ENCODE peak calls at places on chromosome X, in six cellular contexts. D, B, Z, R, E and W are unnamed samples.

GRCh38 chrX:125713633-125714032 is 394.0 kb downstream of the TEX13C start:
- DNase-seq in R (no peak), Z (no peak), D (no peak), E (no peak), B (no peak), W (no peak)

GRCh38 chrX:17009856-17010650 is 63.6 kb downstream of the REPS2 start:
- DNase-seq in Z (no peak), B (no peak), R (no peak), E (no peak), D (no peak), W (no peak)

GRCh38 chrX:63581390-63581789 is 203.6 kb downstream of the ARHGEF9 start:
- DNase-seq in B (no peak), D (no peak), Z (no peak), R (no peak), E (no peak), W (no peak)

GRCh38 chrX:11953615-11954014 is 184.7 kb upstream of the FRMPD4 start:
- DNase-seq in E (no peak), Z (no peak), B (no peak), R (no peak), D (no peak), W (peak)

GRCh38 chrX:14032383-14032782 is 2.7 kb upstream of the GEMIN8 start:
- DNase-seq in B (no peak), Z (peak), R (peak), D (no peak), E (peak), W (peak)

GRCh38 chrX:65723706-65724105 is 56.3 kb downstream of the MSN start:
- DNase-seq in Z (no peak), D (no peak), R (no peak), E (peak), B (no peak), W (no peak)

GRCh38 chrX:11423949-11424348 is 130.7 kb downstream of the AMELX start:
- DNase-seq in R (no peak), D (no peak), B (no peak), E (no peak), Z (peak), W (no peak)

GRCh38 chrX:139720136-139720535 is 12.2 kb upstream of the MCF2 start:
- DNase-seq in Z (peak), E (no peak), R (no peak), D (no peak), B (no peak), W (peak)

GRCh38 chrX:103817502-103817901 is 14.6 kb downstream of the RAB9B start:
- DNase-seq in D (no peak), R (peak), B (no peak), E (peak), Z (peak), W (peak)

GRCh38 chrX:136147320-136147901 is at the start of gene FHL1:
- DNase-seq in Z (peak), B (peak), R (peak), D (peak), E (peak), W (peak)

GRCh38 chrX:134526399-134526798 is 66.4 kb downstream of the HPRT1 start:
- DNase-seq in B (no peak), R (no peak), Z (no peak), E (no peak), D (no peak), W (no peak)

GRCh38 chrX:1534321-1535168 is 2.4 kb downstream of the P2RY8 start:
- DNase-seq in E (peak), D (peak), B (no peak), Z (no peak), R (no peak), W (no peak)

GRCh38 chrX:33211356-33212254 is at the start of gene DMD:
- DNase-seq in R (no peak), E (no peak), D (no peak), B (no peak), Z (peak), W (peak)

GRCh38 chrX:115940888-115941332 is 229.6 kb upstream of the AGTR2 start:
- DNase-seq in E (peak), D (no peak), B (peak), Z (peak), R (peak), W (no peak)

GRCh38 chrX:136725446-136726104 is 55.2 kb downstream of the ARHGEF6 start:
- DNase-seq in E (no peak), R (no peak), B (no peak), D (no peak), Z (no peak), W (no peak)

GRCh38 chrX:79366888-79367749 is at the start of gene ITM2A:
- DNase-seq in D (peak), E (peak), Z (no peak), R (peak), B (peak), W (no peak)

GRCh38 chrX:1727531-1728027 is 112.7 kb downstream of the ASMT start:
- DNase-seq in B (no peak), R (no peak), E (no peak), D (no peak), Z (peak), W (peak)

GRCh38 chrX:5051831-5052491 is 1176.7 kb downstream of the NLGN4X start:
- DNase-seq in E (no peak), B (no peak), D (no peak), Z (peak), R (no peak), W (peak)
- H3K4me3 ChIP-seq in E (no peak), B (no peak), D (no peak), Z (no peak), R (no peak), W (no peak)

DNA sequence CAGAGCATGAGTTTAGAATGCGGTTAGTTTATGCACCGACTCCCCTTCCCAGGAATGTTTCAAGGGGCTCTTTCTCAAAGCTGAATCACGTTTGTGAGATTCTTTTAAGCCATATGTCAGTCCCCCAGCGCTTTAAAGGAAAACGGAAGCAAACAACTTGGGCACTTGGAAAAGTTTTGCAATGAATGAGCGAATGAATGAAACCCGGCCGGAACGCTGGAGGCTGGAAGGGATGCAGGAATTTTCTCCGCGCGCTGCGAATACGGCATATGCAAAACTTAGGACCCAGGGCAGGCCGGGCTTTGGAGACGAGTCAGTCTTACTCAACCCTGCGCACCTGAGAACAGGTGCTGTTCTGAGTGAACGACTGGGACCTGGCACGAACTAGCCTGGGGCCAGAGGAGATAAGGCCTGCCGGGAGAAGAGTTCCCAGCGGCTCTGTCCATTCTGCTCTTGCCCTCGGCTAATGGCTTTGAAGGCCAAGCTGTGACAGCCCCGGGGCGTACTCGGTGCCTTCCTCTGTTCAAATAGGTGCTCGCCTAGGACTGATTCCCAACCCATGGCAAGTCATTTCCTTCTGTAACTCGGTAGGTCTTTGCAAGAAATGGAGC is 763 bp upstream of the NRK start:
- DNase-seq in B (no peak), D (peak), R (no peak), E (no peak), Z (peak), W (no peak)
- H3K4me3 ChIP-seq in B (peak), D (no peak), R (no peak), E (no peak), Z (peak), W (no peak)

DNA sequence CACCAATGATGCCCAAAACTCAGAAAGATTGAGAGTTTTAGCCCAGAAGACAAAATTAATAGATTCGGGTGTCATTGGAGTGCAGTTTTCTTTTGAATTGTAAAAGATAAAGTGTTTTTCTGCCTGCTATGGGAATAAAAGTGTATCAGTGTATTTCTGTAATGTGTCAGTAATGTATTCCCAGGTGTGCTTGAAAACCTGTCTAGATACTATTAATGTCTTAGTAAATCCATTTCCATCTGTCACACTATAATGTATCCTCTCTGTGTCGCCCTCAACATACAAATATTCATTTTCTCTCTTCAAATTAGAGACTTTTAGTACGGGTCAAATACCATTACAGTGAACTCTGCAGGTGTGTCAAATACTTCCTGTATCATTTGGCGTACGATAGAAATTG is 43.5 kb upstream of the ARX start:
- DNase-seq in B (no peak), D (no peak), Z (no peak), R (no peak), E (no peak), W (no peak)
- H3K4me3 ChIP-seq in B (no peak), D (no peak), Z (no peak), R (no peak), E (no peak), W (no peak)

GRCh38 chrX:20271730-20272129 is 5.0 kb upstream of the RPS6KA3 start:
- DNase-seq in Z (no peak), R (no peak), B (no peak), E (no peak), D (no peak), W (no peak)
- H3K4me3 ChIP-seq in Z (no peak), R (no peak), B (no peak), E (no peak), D (no peak), W (no peak)

GRCh38 chrX:154372612-154373022 is 1.8 kb downstream of the FLNA start:
- DNase-seq in R (no peak), E (peak), B (no peak), D (no peak), Z (no peak), W (no peak)
- H3K4me3 ChIP-seq in R (no peak), E (no peak), B (no peak), D (peak), Z (no peak), W (no peak)